ENCODE peak calls at places on chromosomes 4 and X, in four cellular contexts. One of them, this sample, is unnamed. For H3K27me3, the result is how much of the 10 kb centered on the place peaks cover.

GRCh38 chrX:40105791-40106676 is 8.3 kb upstream of the BCOR start:
- DNase-seq in neuronal stem cell: no peak
- DNase-seq in uterus: peak
- DNase-seq in right atrium auricular region: no peak
- DNase-seq in this sample: peak

GRCh38 chr4:105399535-105400161 is 74.2 kb downstream of the PPA2 start:
- DNase-seq in uterus: no peak
- DNase-seq in neuronal stem cell: no peak
- DNase-seq in right atrium auricular region: no peak
- DNase-seq in this sample: no peak

GRCh38 chr4:152591361-152591760 is 55.5 kb upstream of the FBXW7 start:
- DNase-seq in neuronal stem cell: peak
- DNase-seq in right atrium auricular region: peak
- DNase-seq in uterus: no peak
- DNase-seq in this sample: peak

GRCh38 chrX:68462653-68463052 is 29.4 kb upstream of the OPHN1 start:
- DNase-seq in right atrium auricular region: no peak
- DNase-seq in uterus: peak
- DNase-seq in neuronal stem cell: no peak
- DNase-seq in this sample: no peak

GRCh38 chrX:42096262-42096939 is 173.0 kb upstream of the CASK start:
- DNase-seq in uterus: no peak
- DNase-seq in neuronal stem cell: no peak
- DNase-seq in right atrium auricular region: peak
- DNase-seq in this sample: no peak

GRCh38 chr4:11073621-11074051 is 355.1 kb downstream of the HS3ST1 start:
- DNase-seq in uterus: no peak
- DNase-seq in neuronal stem cell: no peak
- DNase-seq in right atrium auricular region: peak
- DNase-seq in this sample: no peak

GRCh38 chr4:125522992-125523391 is 208.2 kb downstream of the FAT4 start:
- DNase-seq in neuronal stem cell: no peak
- DNase-seq in right atrium auricular region: no peak
- DNase-seq in uterus: no peak
- DNase-seq in this sample: no peak

GRCh38 chrX:48813605-48814004 is 11.7 kb downstream of the HDAC6 start:
- DNase-seq in neuronal stem cell: no peak
- DNase-seq in right atrium auricular region: no peak
- DNase-seq in uterus: no peak
- DNase-seq in this sample: no peak

GRCh38 chr4:151233600-151233999 is 43.4 kb upstream of the PRSS48 start:
- DNase-seq in neuronal stem cell: no peak
- DNase-seq in right atrium auricular region: no peak
- DNase-seq in uterus: no peak
- DNase-seq in this sample: no peak

GRCh38 chr4:163540977-163541376 is 46.5 kb downstream of the TMA16 start:
- DNase-seq in right atrium auricular region: no peak
- DNase-seq in uterus: no peak
- DNase-seq in neuronal stem cell: no peak
- DNase-seq in this sample: no peak

GRCh38 chr4:59243038-59243437 is 1957.1 kb upstream of the ADGRL3 start:
- DNase-seq in right atrium auricular region: no peak
- DNase-seq in uterus: no peak
- DNase-seq in neuronal stem cell: no peak
- DNase-seq in this sample: no peak

GRCh38 chr4:40865696-40866095 is 115.9 kb downstream of the NSUN7 start:
- DNase-seq in uterus: no peak
- DNase-seq in neuronal stem cell: no peak
- DNase-seq in right atrium auricular region: no peak
- DNase-seq in this sample: no peak

GRCh38 chr4:100985576-100985975 is 361.8 kb downstream of the PPP3CA start:
- DNase-seq in neuronal stem cell: no peak
- DNase-seq in right atrium auricular region: no peak
- DNase-seq in uterus: no peak
- DNase-seq in this sample: no peak

GRCh38 chr4:63728480-63729177 is 680.6 kb downstream of the TECRL start:
- DNase-seq in right atrium auricular region: no peak
- DNase-seq in uterus: no peak
- DNase-seq in neuronal stem cell: peak
- DNase-seq in this sample: no peak

GRCh38 chrX:153411255-153411987 is at the start of gene ZFP92:
- DNase-seq in uterus: no peak
- DNase-seq in right atrium auricular region: no peak
- DNase-seq in neuronal stem cell: no peak
- DNase-seq in this sample: no peak

GRCh38 chr4:7803992-7804758 is 135.5 kb downstream of the AFAP1 start:
- DNase-seq in neuronal stem cell: peak
- DNase-seq in uterus: peak
- DNase-seq in right atrium auricular region: peak
- DNase-seq in this sample: peak

GRCh38 chrX:47224266-47224895 is 5.9 kb downstream of the CDK16 start:
- DNase-seq in neuronal stem cell: no peak
- DNase-seq in right atrium auricular region: no peak
- DNase-seq in uterus: no peak
- DNase-seq in this sample: no peak

GRCh38 chrX:29024813-29025342 is 437.6 kb downstream of the IL1RAPL1 start:
- DNase-seq in neuronal stem cell: no peak
- DNase-seq in right atrium auricular region: no peak
- DNase-seq in uterus: no peak
- DNase-seq in this sample: no peak

GRCh38 chrX:9562851-9563250 is 98.0 kb downstream of the TBL1X start:
- DNase-seq in right atrium auricular region: no peak
- DNase-seq in uterus: no peak
- DNase-seq in neuronal stem cell: no peak
- DNase-seq in this sample: no peak

GRCh38 chr4:141576585-141577110 is 59.7 kb upstream of the IL15 start:
- DNase-seq in neuronal stem cell: no peak
- DNase-seq in uterus: no peak
- DNase-seq in right atrium auricular region: no peak
- DNase-seq in this sample: no peak

GRCh38 chrX:40299502-40300118 is 201.9 kb upstream of the BCOR start:
- DNase-seq in neuronal stem cell: no peak
- DNase-seq in right atrium auricular region: no peak
- DNase-seq in uterus: no peak
- DNase-seq in this sample: no peak

GRCh38 chr4:150072906-150073714 is 5.1 kb upstream of the DCLK2 start:
- DNase-seq in uterus: no peak
- DNase-seq in right atrium auricular region: no peak
- DNase-seq in neuronal stem cell: no peak
- DNase-seq in this sample: no peak

GRCh38 chr4:150072471-150072870 is 5.8 kb upstream of the DCLK2 start:
- DNase-seq in neuronal stem cell: no peak
- DNase-seq in uterus: no peak
- DNase-seq in right atrium auricular region: no peak
- DNase-seq in this sample: no peak

GRCh38 chr4:150069361-150069760 is 8.9 kb upstream of the DCLK2 start:
- DNase-seq in neuronal stem cell: no peak
- DNase-seq in right atrium auricular region: no peak
- DNase-seq in uterus: no peak
- DNase-seq in this sample: no peak

GRCh38 chr4:150068300-150068699 is 9.9 kb upstream of the DCLK2 start:
- DNase-seq in uterus: no peak
- DNase-seq in neuronal stem cell: no peak
- DNase-seq in right atrium auricular region: no peak
- DNase-seq in this sample: no peak

DNA sequence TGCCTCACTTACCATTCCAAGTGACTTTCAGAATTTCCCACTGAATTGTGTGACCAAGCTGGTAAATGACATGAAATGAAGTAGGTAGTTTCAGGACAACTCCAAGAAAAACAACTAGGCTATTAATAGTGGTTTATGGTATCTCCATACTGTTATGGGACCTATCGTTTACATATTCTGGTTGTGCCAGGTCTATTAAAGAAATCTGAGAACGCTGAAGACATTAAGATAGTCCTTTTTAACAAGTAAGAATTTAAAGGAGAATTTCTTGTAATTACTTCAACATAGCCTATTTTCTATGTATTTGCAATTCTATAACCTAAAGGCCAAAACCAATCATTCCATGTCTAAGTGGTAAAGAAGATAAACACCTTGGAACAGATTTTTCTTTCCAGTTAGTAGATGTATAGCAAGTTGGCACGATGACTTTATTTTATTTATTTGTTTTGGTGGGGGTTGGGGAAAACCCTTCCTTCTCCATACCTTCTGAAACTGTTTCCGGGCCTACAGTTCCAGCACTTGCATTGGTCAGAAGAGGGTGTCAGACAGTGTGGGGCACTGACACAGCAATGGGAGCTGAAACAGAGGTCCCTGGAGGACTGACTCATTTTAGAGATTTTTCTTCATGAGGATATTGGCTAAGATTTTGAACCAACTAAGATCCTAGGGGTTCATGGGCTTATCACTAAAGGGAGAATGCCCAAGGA is 7.6 kb upstream of the DCLK2 start:
- DNase-seq in neuronal stem cell: no peak
- DNase-seq in uterus: no peak
- DNase-seq in right atrium auricular region: no peak
- DNase-seq in this sample: no peak
- H3K27ac ChIP-seq in neuronal stem cell: no peak
- H3K27ac ChIP-seq in uterus: no peak
- H3K27ac ChIP-seq in right atrium auricular region: no peak
- H3K27ac ChIP-seq in this sample: no peak

DNA sequence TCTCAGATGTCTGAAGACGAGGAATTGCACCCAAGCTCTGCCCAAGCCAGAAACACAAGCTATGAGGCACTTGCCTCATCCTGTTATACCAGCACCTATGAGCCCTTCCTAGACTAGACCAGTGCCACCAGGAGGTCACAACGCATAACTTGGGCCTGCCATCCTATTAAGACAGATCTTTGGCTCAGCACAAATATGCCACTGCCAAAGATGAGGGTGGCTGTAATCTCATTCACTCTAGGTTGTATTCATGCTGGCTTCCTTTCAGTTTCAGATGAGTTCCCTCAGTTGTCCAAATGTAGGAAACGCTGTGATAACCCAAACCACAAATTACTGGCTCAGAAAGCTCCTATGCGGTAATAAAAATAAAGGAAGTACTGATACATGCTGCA is 76.5 kb upstream of the CITED1 start:
- DNase-seq in right atrium auricular region: no peak
- DNase-seq in uterus: no peak
- DNase-seq in neuronal stem cell: no peak
- DNase-seq in this sample: peak
- H3K27me3 ChIP-seq in right atrium auricular region: under half
- H3K27me3 ChIP-seq in uterus: under half
- H3K27me3 ChIP-seq in neuronal stem cell: under half
- H3K27me3 ChIP-seq in this sample: under half

DNA sequence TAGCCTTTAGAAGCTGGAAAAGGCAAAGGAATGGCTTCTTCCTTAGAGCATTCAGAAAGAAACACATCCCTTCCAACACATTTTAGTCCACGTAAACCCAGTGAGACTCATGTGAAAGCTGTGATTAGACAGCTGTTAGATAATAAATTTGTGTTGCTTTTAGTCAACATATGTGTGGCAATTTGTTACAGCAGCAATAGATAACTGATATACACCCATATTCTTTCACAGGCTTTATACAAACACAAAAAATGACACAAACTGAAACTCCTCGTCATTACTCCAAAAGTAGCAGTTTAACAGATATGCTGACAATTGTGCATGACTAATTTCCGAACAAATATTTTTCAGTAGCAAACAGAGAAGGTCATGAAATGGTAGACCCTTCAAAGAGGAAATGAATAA is 65.3 kb downstream of the ANTXR2 start:
- DNase-seq in neuronal stem cell: no peak
- DNase-seq in right atrium auricular region: no peak
- DNase-seq in uterus: no peak
- DNase-seq in this sample: no peak
- H3K27ac ChIP-seq in neuronal stem cell: no peak
- H3K27ac ChIP-seq in right atrium auricular region: no peak
- H3K27ac ChIP-seq in uterus: no peak
- H3K27ac ChIP-seq in this sample: no peak

DNA sequence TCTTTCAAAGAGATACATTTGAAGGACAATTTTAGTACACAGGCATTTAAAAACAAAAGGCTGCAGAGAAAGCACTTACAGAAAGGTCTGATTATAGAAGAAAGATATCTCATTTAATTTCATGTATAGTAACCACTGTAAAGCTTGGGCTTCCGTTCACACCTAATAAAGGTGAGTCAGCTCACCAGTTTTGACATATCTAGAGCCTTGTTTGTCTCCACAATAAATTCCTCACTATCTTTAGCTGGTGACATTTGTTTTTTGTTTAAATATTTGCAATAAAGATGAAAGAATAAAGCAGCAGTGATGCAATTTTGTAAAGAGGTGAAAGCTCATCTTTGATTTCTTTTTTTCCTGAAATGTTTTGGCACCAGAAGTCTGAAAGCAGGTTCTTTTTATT is 1.1 kb upstream of the EPHA5 start:
- DNase-seq in neuronal stem cell: no peak
- DNase-seq in uterus: no peak
- DNase-seq in right atrium auricular region: no peak
- DNase-seq in this sample: no peak
- H3K27me3 ChIP-seq in neuronal stem cell: half or more
- H3K27me3 ChIP-seq in uterus: under half
- H3K27me3 ChIP-seq in right atrium auricular region: under half
- H3K27me3 ChIP-seq in this sample: under half

GRCh38 chr4:38414410-38414809 is 249.6 kb upstream of the KLF3 start:
- DNase-seq in neuronal stem cell: no peak
- DNase-seq in right atrium auricular region: no peak
- DNase-seq in uterus: no peak
- DNase-seq in this sample: no peak
- H3K27ac ChIP-seq in neuronal stem cell: no peak
- H3K27ac ChIP-seq in right atrium auricular region: no peak
- H3K27ac ChIP-seq in uterus: no peak
- H3K27ac ChIP-seq in this sample: no peak

GRCh38 chrX:110512341-110512740 is 153.7 kb downstream of the RTL9 start:
- DNase-seq in uterus: no peak
- DNase-seq in neuronal stem cell: no peak
- DNase-seq in right atrium auricular region: no peak
- DNase-seq in this sample: no peak
- H3K27me3 ChIP-seq in uterus: under half
- H3K27me3 ChIP-seq in neuronal stem cell: under half
- H3K27me3 ChIP-seq in right atrium auricular region: under half
- H3K27me3 ChIP-seq in this sample: under half

GRCh38 chrX:31506360-31506759 is 434.5 kb upstream of the FTHL17 start:
- DNase-seq in right atrium auricular region: no peak
- DNase-seq in uterus: no peak
- DNase-seq in neuronal stem cell: no peak
- DNase-seq in this sample: no peak

DNA sequence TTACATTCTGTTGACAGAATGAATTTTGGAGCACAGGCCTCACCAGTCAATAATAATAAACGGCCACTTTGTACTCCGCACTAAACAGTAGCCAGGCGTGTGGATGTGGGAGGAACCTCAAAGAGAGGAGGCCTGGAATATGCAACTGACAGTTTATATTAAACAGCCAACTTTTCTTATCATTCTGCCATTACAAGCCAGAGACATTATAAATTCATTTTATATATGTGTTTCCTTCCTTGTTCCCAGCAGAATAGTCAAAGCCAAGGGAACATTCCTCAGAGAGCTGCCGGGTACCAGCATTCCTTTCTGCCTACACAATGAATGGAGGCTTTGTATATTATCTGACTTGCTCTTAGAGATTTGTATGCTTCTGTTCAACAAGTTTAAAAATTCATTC is 436.5 kb upstream of the FTHL17 start:
- DNase-seq in neuronal stem cell: no peak
- DNase-seq in right atrium auricular region: no peak
- DNase-seq in uterus: no peak
- DNase-seq in this sample: no peak
- H3K27ac ChIP-seq in neuronal stem cell: no peak
- H3K27ac ChIP-seq in right atrium auricular region: no peak
- H3K27ac ChIP-seq in uterus: no peak
- H3K27ac ChIP-seq in this sample: no peak